ENCODE peak calls at places on chromosomes 11 and 22, in seven cellular contexts. M, F, R, S, Y, P and O are unnamed samples.
A peak's percentile ranks its signal among the peaks of the same experiment; 100 is the strongest.

GRCh38 chr11:3051435-3052108 is 5.7 kb downstream of the CARS1 start:
- DNase-seq in P (no peak), R (no peak), Y (no peak), S (no peak), M (no peak), F (no peak), O (no peak)

GRCh38 chr11:81104051-81104450 is 1629.6 kb downstream of the FAM181B start:
- DNase-seq in F (no peak), M (no peak), Y (no peak), S (no peak), P (no peak), R (peak; percentile 32), O (no peak)

GRCh38 chr22:29587938-29588699 is 7.2 kb upstream of the NIPSNAP1 start:
- DNase-seq in Y (no peak), F (no peak), S (peak; percentile 59), P (no peak), M (no peak), R (no peak), O (no peak)

GRCh38 chr22:42116848-42117424 is 13.7 kb downstream of the CYP2D6 start:
- DNase-seq in M (no peak), P (no peak), S (no peak), Y (no peak), F (no peak), R (peak; percentile 64), O (peak; percentile 36)

GRCh38 chr11:58770627-58771457 is 39.1 kb upstream of the GLYAT start:
- DNase-seq in Y (no peak), M (no peak), F (no peak), P (no peak), R (no peak), S (peak; percentile 85), O (no peak)

GRCh38 chr22:38882972-38883622 is 11.1 kb upstream of the CBX6 start:
- DNase-seq in R (no peak), P (no peak), Y (no peak), F (no peak), M (no peak), S (no peak), O (no peak)

GRCh38 chr11:119432484-119433368 is 9.8 kb upstream of the THY1 start:
- DNase-seq in R (no peak), M (no peak), P (no peak), F (no peak), S (peak; percentile 77), Y (no peak), O (no peak)

GRCh38 chr11:126431401-126432064 is 76.0 kb downstream of the ST3GAL4 start:
- DNase-seq in F (no peak), S (peak; percentile 82), Y (no peak), M (no peak), R (no peak), P (no peak), O (no peak)

GRCh38 chr22:47176573-47177333 is 414.3 kb downstream of the TBC1D22A start:
- DNase-seq in F (no peak), Y (no peak), R (peak; percentile 18), M (peak; percentile 45), P (no peak), S (no peak), O (no peak)

GRCh38 chr11:1128333-1129142 is 29.2 kb upstream of the MUC5AC start:
- DNase-seq in P (no peak), Y (no peak), F (no peak), S (no peak), R (peak; percentile 17), M (peak; percentile 47), O (peak; percentile 3)

GRCh38 chr11:78131956-78132355 is 7.5 kb downstream of the ALG8 start:
- DNase-seq in Y (no peak), F (no peak), R (no peak), P (no peak), S (no peak), M (no peak), O (no peak)

GRCh38 chr11:70029115-70029830 is 48.8 kb upstream of the ANO1 start:
- DNase-seq in F (no peak), P (no peak), R (peak; percentile 34), Y (no peak), S (no peak), M (peak; percentile 89), O (no peak)

GRCh38 chr22:43333156-43333555 is 10.0 kb downstream of the SCUBE1 start:
- DNase-seq in F (no peak), Y (no peak), M (no peak), S (no peak), R (no peak), P (no peak), O (no peak)

GRCh38 chr11:12007769-12008737 is at the start of gene DKK3:
- DNase-seq in F (no peak), S (peak; percentile 30), R (peak; percentile 63), P (no peak), Y (no peak), M (no peak), O (peak; percentile 55)

GRCh38 chr11:3859373-3859881 is 4.0 kb downstream of the STIM1 start:
- DNase-seq in S (no peak), M (no peak), P (no peak), R (peak; percentile 56), F (no peak), Y (no peak), O (peak; percentile 54)

GRCh38 chr11:123560001-123560400 is 94.4 kb downstream of the SCN3B start:
- DNase-seq in S (peak; percentile 47), F (peak; percentile 26), M (no peak), R (no peak), Y (peak; percentile 48), P (no peak), O (no peak)

GRCh38 chr11:128208329-128209220 is 378.8 kb downstream of the ETS1 start:
- DNase-seq in S (peak; percentile 88), P (no peak), F (no peak), Y (no peak), R (no peak), M (no peak), O (no peak)

GRCh38 chr11:85182437-85183109 is 444.6 kb downstream of the DLG2 start:
- DNase-seq in F (no peak), M (no peak), R (peak; percentile 45), Y (no peak), P (no peak), S (peak; percentile 69), O (peak; percentile 98)

GRCh38 chr11:134287561-134287960 is 11.4 kb downstream of the GLB1L3 start:
- DNase-seq in R (no peak), F (no peak), P (no peak), S (no peak), M (no peak), Y (no peak), O (no peak)

GRCh38 chr22:38455530-38456271 is 702 bp upstream of the KCNJ4 start:
- DNase-seq in Y (peak; percentile 66), S (no peak), P (no peak), R (peak; percentile 54), F (no peak), M (no peak), O (peak; percentile 75)

GRCh38 chr22:38348751-38349496 is 31.7 kb upstream of the CSNK1E start:
- DNase-seq in S (no peak), R (no peak), P (no peak), Y (no peak), F (no peak), M (peak; percentile 35), O (no peak)

GRCh38 chr11:2791139-2791520 is 91.3 kb upstream of the KCNQ1OT1 start:
- DNase-seq in Y (no peak), R (peak; percentile 33), F (no peak), M (peak; percentile 45), S (no peak), P (no peak), O (no peak)

GRCh38 chr11:120399312-120399711 is 63.1 kb downstream of the ARHGEF12 start:
- DNase-seq in M (no peak), R (no peak), P (no peak), Y (no peak), S (no peak), F (no peak), O (no peak)

GRCh38 chr22:41382098-41382578 is 396 bp downstream of the TEF start:
- DNase-seq in P (peak; percentile 22), Y (peak; percentile 78), F (peak; percentile 49), S (peak; percentile 9), R (no peak), M (peak; percentile 85), O (peak; percentile 77)

GRCh38 chr11:69801513-69802335 is 17.5 kb downstream of the FGF3 start:
- DNase-seq in S (no peak), R (peak; percentile 88), M (no peak), P (no peak), F (peak; percentile 16), Y (no peak), O (peak; percentile 79)

GRCh38 chr11:19498986-19499669 is 213.5 kb upstream of the NAV2 start:
- DNase-seq in R (no peak), F (no peak), M (no peak), P (no peak), S (peak; percentile 81), Y (peak; percentile 34), O (no peak)

GRCh38 chr22:29122041-29122440 is 49.2 kb downstream of the KREMEN1 start:
- DNase-seq in P (no peak), Y (no peak), M (no peak), S (no peak), R (no peak), F (no peak), O (no peak)

GRCh38 chr11:113201055-113201818 is 113.1 kb upstream of the TTC12 start:
- DNase-seq in R (peak; percentile 36), F (no peak), M (no peak), Y (no peak), P (no peak), S (no peak), O (no peak)